ENCODE peak calls at places on chromosomes 7 and 10, in four cellular contexts. One of them, this sample, is unnamed.

GRCh38 chr7:76514926-76515325 is 4.6 kb downstream of the UPK3B start:
- DNase-seq in neural progenitor cell: peak; percentile 1
- DNase-seq in K562: no peak
- DNase-seq in endothelial cell of umbilical vein: no peak
- DNase-seq in this sample: no peak

GRCh38 chr10:49254556-49255318 is 44.2 kb upstream of the C10orf71 start:
- DNase-seq in neural progenitor cell: no peak
- DNase-seq in endothelial cell of umbilical vein: no peak
- DNase-seq in K562: no peak
- DNase-seq in this sample: no peak

GRCh38 chr7:159143780-159144755 is 599 bp downstream of the VIPR2 start:
- DNase-seq in neural progenitor cell: peak; percentile 80
- DNase-seq in K562: no peak
- DNase-seq in endothelial cell of umbilical vein: no peak
- DNase-seq in this sample: peak; percentile 74

GRCh38 chr7:20083781-20084180 is 133.4 kb downstream of the MACC1 start:
- DNase-seq in endothelial cell of umbilical vein: no peak
- DNase-seq in K562: no peak
- DNase-seq in neural progenitor cell: no peak
- DNase-seq in this sample: no peak

GRCh38 chr10:48555310-48556042 is 49.4 kb downstream of the ARHGAP22 start:
- DNase-seq in neural progenitor cell: no peak
- DNase-seq in endothelial cell of umbilical vein: no peak
- DNase-seq in K562: no peak
- DNase-seq in this sample: peak; percentile 42

GRCh38 chr10:119029613-119030420 is at the start of gene NANOS1:
- DNase-seq in K562: peak; percentile 35
- DNase-seq in endothelial cell of umbilical vein: peak; percentile 12
- DNase-seq in neural progenitor cell: peak; percentile 75
- DNase-seq in this sample: no peak

GRCh38 chr10:49328401-49329185 is 29.6 kb downstream of the C10orf71 start:
- DNase-seq in endothelial cell of umbilical vein: no peak
- DNase-seq in K562: no peak
- DNase-seq in neural progenitor cell: no peak
- DNase-seq in this sample: peak; percentile 26

GRCh38 chr7:115249080-115249479 is 327.2 kb downstream of the MDFIC start:
- DNase-seq in endothelial cell of umbilical vein: peak; percentile 30
- DNase-seq in K562: no peak
- DNase-seq in neural progenitor cell: no peak
- DNase-seq in this sample: no peak

GRCh38 chr7:132464740-132465139 is 111.5 kb downstream of the PLXNA4 start:
- DNase-seq in endothelial cell of umbilical vein: peak; percentile 94
- DNase-seq in neural progenitor cell: no peak
- DNase-seq in K562: no peak
- DNase-seq in this sample: no peak

GRCh38 chr10:121138112-121138860 is 287.1 kb downstream of the WDR11 start:
- DNase-seq in K562: no peak
- DNase-seq in neural progenitor cell: peak; percentile 19
- DNase-seq in endothelial cell of umbilical vein: no peak
- DNase-seq in this sample: no peak

GRCh38 chr7:7642081-7642480 is 1.5 kb downstream of the UMAD1 start:
- DNase-seq in K562: no peak
- DNase-seq in endothelial cell of umbilical vein: no peak
- DNase-seq in neural progenitor cell: no peak
- DNase-seq in this sample: no peak

GRCh38 chr10:108375691-108376090 is 1211.2 kb upstream of the SORCS1 start:
- DNase-seq in endothelial cell of umbilical vein: no peak
- DNase-seq in K562: no peak
- DNase-seq in neural progenitor cell: no peak
- DNase-seq in this sample: no peak

GRCh38 chr7:101586971-101587370 is 42.1 kb downstream of the MYL10 start:
- DNase-seq in endothelial cell of umbilical vein: no peak
- DNase-seq in K562: peak; percentile 13
- DNase-seq in neural progenitor cell: peak; percentile 37
- DNase-seq in this sample: no peak

GRCh38 chr10:131961777-131962450 is 19.8 kb downstream of the BNIP3 start:
- DNase-seq in K562: no peak
- DNase-seq in neural progenitor cell: no peak
- DNase-seq in endothelial cell of umbilical vein: no peak
- DNase-seq in this sample: no peak

GRCh38 chr10:36301139-36301538 is 659.0 kb upstream of the FZD8 start:
- DNase-seq in K562: no peak
- DNase-seq in neural progenitor cell: no peak
- DNase-seq in endothelial cell of umbilical vein: no peak
- DNase-seq in this sample: no peak

GRCh38 chr10:77636967-77637473 is 588 bp downstream of the KCNMA1 start:
- DNase-seq in K562: no peak
- DNase-seq in neural progenitor cell: peak; percentile 47
- DNase-seq in endothelial cell of umbilical vein: no peak
- DNase-seq in this sample: peak; percentile 64

GRCh38 chr10:117241541-117242462 is 888 bp downstream of the SLC18A2 start:
- DNase-seq in K562: peak; percentile 47
- DNase-seq in neural progenitor cell: peak; percentile 67
- DNase-seq in endothelial cell of umbilical vein: no peak
- DNase-seq in this sample: no peak

GRCh38 chr7:18829101-18829486 is 288.3 kb downstream of the TWIST1 start:
- DNase-seq in endothelial cell of umbilical vein: no peak
- DNase-seq in K562: no peak
- DNase-seq in neural progenitor cell: no peak
- DNase-seq in this sample: no peak

GRCh38 chr7:5231811-5232484 is 41.9 kb downstream of the WIPI2 start:
- DNase-seq in neural progenitor cell: no peak
- DNase-seq in K562: no peak
- DNase-seq in endothelial cell of umbilical vein: no peak
- DNase-seq in this sample: no peak

GRCh38 chr10:44917848-44918247 is 6.7 kb downstream of the TMEM72 start:
- DNase-seq in neural progenitor cell: no peak
- DNase-seq in endothelial cell of umbilical vein: no peak
- DNase-seq in K562: no peak
- DNase-seq in this sample: no peak

GRCh38 chr7:98056580-98056979 is 50.1 kb upstream of the LMTK2 start:
- DNase-seq in K562: no peak
- DNase-seq in endothelial cell of umbilical vein: no peak
- DNase-seq in neural progenitor cell: no peak
- DNase-seq in this sample: no peak

GRCh38 chr7:138097064-138097741 is 20.9 kb downstream of the AKR1D1 start:
- DNase-seq in endothelial cell of umbilical vein: peak; percentile 6
- DNase-seq in neural progenitor cell: peak; percentile 30
- DNase-seq in K562: peak; percentile 50
- DNase-seq in this sample: no peak

GRCh38 chr7:116271980-116272886 is 61.9 kb downstream of the TES start:
- DNase-seq in endothelial cell of umbilical vein: peak; percentile 94
- DNase-seq in K562: no peak
- DNase-seq in neural progenitor cell: no peak
- DNase-seq in this sample: no peak

GRCh38 chr10:43045246-43045621 is 31.6 kb upstream of the RET start:
- DNase-seq in K562: no peak
- DNase-seq in endothelial cell of umbilical vein: no peak
- DNase-seq in neural progenitor cell: no peak
- DNase-seq in this sample: no peak

GRCh38 chr7:127776776-127777390 is 124.9 kb downstream of the SND1 start:
- DNase-seq in neural progenitor cell: no peak
- DNase-seq in endothelial cell of umbilical vein: no peak
- DNase-seq in K562: no peak
- DNase-seq in this sample: no peak

GRCh38 chr7:80047856-80048459 is 86.7 kb upstream of the GNAI1 start:
- DNase-seq in endothelial cell of umbilical vein: no peak
- DNase-seq in K562: no peak
- DNase-seq in neural progenitor cell: no peak
- DNase-seq in this sample: no peak

GRCh38 chr7:51789494-51789893 is 472.9 kb upstream of the COBL start:
- DNase-seq in neural progenitor cell: peak; percentile 39
- DNase-seq in endothelial cell of umbilical vein: no peak
- DNase-seq in K562: no peak
- DNase-seq in this sample: no peak

GRCh38 chr10:5545778-5546710 is 21.3 kb downstream of the CALML3 start:
- DNase-seq in endothelial cell of umbilical vein: peak; percentile 95
- DNase-seq in K562: peak; percentile 66
- DNase-seq in neural progenitor cell: no peak
- DNase-seq in this sample: no peak

GRCh38 chr7:156929789-156930539 is 19.5 kb upstream of the NOM1 start:
- DNase-seq in neural progenitor cell: no peak
- DNase-seq in endothelial cell of umbilical vein: no peak
- DNase-seq in K562: no peak
- DNase-seq in this sample: no peak

DNA sequence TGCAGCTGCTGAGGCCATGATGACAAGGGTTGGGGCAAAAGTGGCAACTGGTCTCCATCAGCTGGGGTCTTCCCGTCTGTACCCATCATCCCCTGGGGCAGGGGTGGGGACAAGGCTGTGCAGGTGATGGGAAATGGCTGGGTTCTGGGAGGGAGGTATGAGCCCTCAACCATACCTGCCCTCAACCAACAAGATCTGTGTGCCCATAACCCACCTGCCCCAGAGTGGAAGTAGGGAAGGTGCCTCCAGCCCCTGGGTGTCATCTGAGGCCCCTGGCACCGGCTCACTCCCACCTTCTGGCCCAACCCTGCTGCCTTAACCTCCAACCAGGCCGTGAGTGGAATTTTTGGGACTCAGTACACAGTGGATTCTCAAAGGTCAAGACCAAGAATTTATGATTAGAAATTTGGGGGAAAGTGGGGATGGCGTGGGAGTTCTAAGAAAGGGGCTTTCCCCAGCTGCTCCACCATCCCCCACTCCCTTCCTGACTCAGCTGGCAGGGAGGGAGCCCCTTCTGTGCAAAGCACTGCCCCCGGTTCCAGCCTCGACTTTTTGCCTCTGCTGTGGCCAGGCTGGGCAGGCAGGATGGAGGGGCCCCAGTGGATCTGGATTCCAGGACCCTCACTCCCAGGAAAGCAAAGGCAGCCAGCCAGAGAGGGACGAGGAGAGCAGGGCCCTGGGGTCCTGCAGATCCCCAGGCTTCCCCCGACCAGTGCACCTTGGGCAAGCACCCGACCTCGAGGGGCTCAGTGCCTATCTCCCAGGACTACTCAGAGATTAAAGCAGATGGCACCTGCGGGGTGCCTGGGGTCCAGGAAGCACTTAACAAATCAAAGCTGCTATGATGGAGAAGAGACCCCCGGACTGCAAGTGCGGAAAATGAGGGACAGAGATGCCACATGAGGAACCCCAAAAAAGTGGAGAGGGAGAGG is 12.9 kb downstream of the SPOCK2 start:
- DNase-seq in endothelial cell of umbilical vein: no peak
- DNase-seq in K562: no peak
- DNase-seq in neural progenitor cell: no peak
- DNase-seq in this sample: no peak
- H2AFZ ChIP-seq in endothelial cell of umbilical vein: no peak overlapping the region
- H2AFZ ChIP-seq in K562: no peak overlapping the region
- H2AFZ ChIP-seq in neural progenitor cell: no peak overlapping the region
- H2AFZ ChIP-seq in this sample: no peak overlapping the region

GRCh38 chr7:121473645-121474300 is 77.7 kb upstream of the FAM3C start:
- DNase-seq in endothelial cell of umbilical vein: no peak
- DNase-seq in K562: no peak
- DNase-seq in neural progenitor cell: no peak
- DNase-seq in this sample: no peak
- H2AFZ ChIP-seq in endothelial cell of umbilical vein: no peak overlapping the region
- H2AFZ ChIP-seq in K562: no peak overlapping the region
- H2AFZ ChIP-seq in neural progenitor cell: peak overlapping the region; percentile 53
- H2AFZ ChIP-seq in this sample: peak overlapping the region; percentile 92

DNA sequence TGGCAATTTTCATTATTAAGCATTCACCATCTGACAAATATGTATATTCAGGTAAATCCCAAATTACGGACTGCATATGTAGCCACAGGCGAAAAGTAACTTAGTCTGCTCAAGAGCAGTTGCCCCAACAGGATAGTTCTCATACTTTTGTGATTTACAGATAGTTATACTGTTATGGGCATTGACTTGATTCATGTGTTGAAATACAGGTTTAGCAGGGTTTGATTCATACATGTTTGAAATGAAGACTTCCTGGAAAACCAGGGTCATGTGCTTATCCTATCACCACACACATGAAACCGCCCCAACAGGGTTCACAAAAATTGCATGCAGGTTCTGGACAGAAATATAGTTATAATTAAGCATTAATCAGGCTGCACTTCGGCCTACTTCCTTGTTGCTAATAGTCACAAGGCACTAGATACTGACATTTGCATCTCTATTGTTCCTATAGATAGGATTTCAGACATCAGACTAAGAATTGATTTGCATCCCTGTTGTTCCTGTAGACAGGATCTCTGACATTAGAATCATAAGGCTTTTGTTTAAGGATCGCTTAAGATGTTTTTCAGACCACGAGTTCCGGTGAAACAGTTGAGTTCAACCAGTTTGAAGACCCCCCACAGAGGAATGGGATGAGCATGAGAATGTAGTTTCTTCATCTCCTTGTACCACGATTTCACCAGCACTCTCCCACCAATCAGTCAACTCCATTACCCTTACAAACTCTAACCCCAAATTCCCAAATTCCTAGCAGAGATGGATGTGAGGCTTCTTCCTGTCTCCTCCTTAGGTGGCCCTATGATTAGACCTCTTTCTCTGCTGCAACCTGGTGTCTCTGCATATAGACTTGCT is 2.0 kb upstream of the ZNF398 start:
- DNase-seq in neural progenitor cell: peak; percentile 16
- DNase-seq in K562: no peak
- DNase-seq in endothelial cell of umbilical vein: no peak
- DNase-seq in this sample: no peak
- H2AFZ ChIP-seq in neural progenitor cell: peak overlapping the region; percentile 55
- H2AFZ ChIP-seq in K562: peak overlapping the region; percentile 45
- H2AFZ ChIP-seq in endothelial cell of umbilical vein: no peak overlapping the region
- H2AFZ ChIP-seq in this sample: no peak overlapping the region

GRCh38 chr10:98340946-98341345 is 73.0 kb upstream of the LOXL4 start:
- DNase-seq in K562: no peak
- DNase-seq in endothelial cell of umbilical vein: no peak
- DNase-seq in neural progenitor cell: no peak
- DNase-seq in this sample: no peak
- H2AFZ ChIP-seq in K562: no peak overlapping the region
- H2AFZ ChIP-seq in endothelial cell of umbilical vein: no peak overlapping the region
- H2AFZ ChIP-seq in neural progenitor cell: no peak overlapping the region
- H2AFZ ChIP-seq in this sample: no peak overlapping the region

GRCh38 chr10:69437321-69438259 is 13.7 kb upstream of the TSPAN15 start:
- DNase-seq in K562: no peak
- DNase-seq in endothelial cell of umbilical vein: no peak
- DNase-seq in neural progenitor cell: no peak
- DNase-seq in this sample: no peak

GRCh38 chr10:69435966-69436520 is 15.2 kb upstream of the TSPAN15 start:
- DNase-seq in K562: no peak
- DNase-seq in endothelial cell of umbilical vein: no peak
- DNase-seq in neural progenitor cell: no peak
- DNase-seq in this sample: no peak

GRCh38 chr10:69438531-69439349 is 12.5 kb upstream of the TSPAN15 start:
- DNase-seq in neural progenitor cell: no peak
- DNase-seq in endothelial cell of umbilical vein: no peak
- DNase-seq in K562: no peak
- DNase-seq in this sample: no peak

GRCh38 chr10:69439813-69440506 is 11.3 kb upstream of the TSPAN15 start:
- DNase-seq in K562: no peak
- DNase-seq in neural progenitor cell: peak; percentile 16
- DNase-seq in endothelial cell of umbilical vein: no peak
- DNase-seq in this sample: no peak

DNA sequence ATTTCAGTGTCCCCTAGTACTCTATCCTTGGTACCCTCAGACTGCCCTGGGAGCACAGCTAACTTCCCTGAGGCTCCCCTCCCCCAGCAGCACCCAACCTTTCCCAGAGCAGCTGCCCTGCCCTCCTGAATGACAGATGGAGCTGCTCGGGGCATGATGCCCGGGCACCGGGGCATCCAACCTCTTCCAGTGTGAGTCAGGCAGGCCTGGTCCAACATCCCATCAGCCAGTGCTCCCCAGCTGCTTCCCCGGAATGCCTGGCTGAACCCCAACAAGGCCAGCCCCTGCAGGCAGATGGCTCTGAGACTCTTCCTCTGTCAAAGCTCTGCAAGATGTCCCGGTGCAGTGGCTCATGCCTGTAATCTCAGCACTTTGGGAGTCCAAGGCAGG is 11.9 kb upstream of the TSPAN15 start:
- DNase-seq in neural progenitor cell: no peak
- DNase-seq in K562: no peak
- DNase-seq in endothelial cell of umbilical vein: no peak
- DNase-seq in this sample: no peak
- H2AFZ ChIP-seq in neural progenitor cell: no peak overlapping the region
- H2AFZ ChIP-seq in K562: no peak overlapping the region
- H2AFZ ChIP-seq in endothelial cell of umbilical vein: no peak overlapping the region
- H2AFZ ChIP-seq in this sample: no peak overlapping the region